ENCODE peak calls at places on chromosome 9, in five cellular contexts. R is NT2/D1, H is PC-3, W is MM.1S, D is fibroblast of lung. C is an unnamed sample.

GRCh38 chr9:128945798-128946501 is 1.5 kb downstream of the DOLK start:
- DNase-seq in R (no peak), W (no peak), D (no peak), H (no peak), C (no peak)

GRCh38 chr9:90846770-90847419 is 45.3 kb downstream of the SYK start:
- DNase-seq in W (no peak), D (no peak), H (no peak), R (no peak), C (no peak)

GRCh38 chr9:98709968-98710965 is 1.5 kb upstream of the GABBR2 start:
- DNase-seq in H (peak), D (peak), R (no peak), W (no peak), C (peak)

GRCh38 chr9:125393426-125393825 is 131.8 kb downstream of the GAPVD1 start:
- DNase-seq in R (no peak), D (peak), H (peak), W (no peak), C (no peak)

GRCh38 chr9:120377268-120378150 is 202.5 kb downstream of the CDK5RAP2 start:
- DNase-seq in D (peak), H (no peak), R (no peak), W (no peak), C (no peak)

GRCh38 chr9:105332471-105332870 is 88.0 kb downstream of the SLC44A1 start:
- DNase-seq in W (no peak), R (no peak), H (no peak), D (peak), C (no peak)

GRCh38 chr9:129778469-129778868 is 24.5 kb upstream of the TOR1B start:
- DNase-seq in D (no peak), H (peak), R (no peak), W (no peak), C (no peak)

GRCh38 chr9:124214596-124215550 is 42.9 kb upstream of the NEK6 start:
- DNase-seq in R (no peak), W (no peak), D (no peak), H (no peak), C (no peak)

GRCh38 chr9:136348691-136349090 is 14.9 kb downstream of the DNLZ start:
- DNase-seq in W (no peak), R (no peak), H (no peak), D (no peak), C (no peak)

GRCh38 chr9:33619666-33620404 is 95.8 kb downstream of the ANKRD18B start:
- DNase-seq in D (peak), R (no peak), H (peak), W (peak), C (peak)

GRCh38 chr9:6567140-6567591 is 78.4 kb downstream of the GLDC start:
- DNase-seq in D (peak), W (no peak), H (peak), R (no peak), C (no peak)

GRCh38 chr9:32525506-32525905 is 490 bp downstream of the RIGI start:
- DNase-seq in R (no peak), H (no peak), D (peak), W (no peak), C (no peak)

GRCh38 chr9:20356392-20357206 is 265.7 kb downstream of the MLLT3 start:
- DNase-seq in W (peak), H (peak), D (peak), R (peak), C (peak)

GRCh38 chr9:69279084-69279729 is 45.8 kb upstream of the ENTREP1 start:
- DNase-seq in D (no peak), H (no peak), R (no peak), W (no peak), C (no peak)

GRCh38 chr9:114938687-114939575 is 8.5 kb upstream of the TNFSF8 start:
- DNase-seq in D (no peak), R (no peak), W (no peak), H (no peak), C (peak)

GRCh38 chr9:70995511-70995910 is 125.9 kb downstream of the TRPM3 start:
- DNase-seq in H (no peak), D (no peak), W (no peak), R (no peak), C (no peak)

GRCh38 chr9:110156902-110157301 is 51.1 kb downstream of the C9orf152 start:
- DNase-seq in D (peak), R (no peak), H (no peak), W (peak), C (peak)

GRCh38 chr9:94030318-94031179 is 53.7 kb upstream of the PTPDC1 start:
- DNase-seq in R (peak), W (peak), H (peak), D (peak), C (no peak)

GRCh38 chr9:3434594-3434993 is 91.2 kb downstream of the RFX3 start:
- DNase-seq in H (no peak), W (no peak), R (no peak), D (peak), C (no peak)

GRCh38 chr9:16884952-16885513 is 14.6 kb upstream of the BNC2 start:
- DNase-seq in D (peak), H (peak), W (peak), R (no peak), C (no peak)
- H3K9ac ChIP-seq in D (no peak), H (no peak), W (no peak), R (no peak), C (no peak)

DNA sequence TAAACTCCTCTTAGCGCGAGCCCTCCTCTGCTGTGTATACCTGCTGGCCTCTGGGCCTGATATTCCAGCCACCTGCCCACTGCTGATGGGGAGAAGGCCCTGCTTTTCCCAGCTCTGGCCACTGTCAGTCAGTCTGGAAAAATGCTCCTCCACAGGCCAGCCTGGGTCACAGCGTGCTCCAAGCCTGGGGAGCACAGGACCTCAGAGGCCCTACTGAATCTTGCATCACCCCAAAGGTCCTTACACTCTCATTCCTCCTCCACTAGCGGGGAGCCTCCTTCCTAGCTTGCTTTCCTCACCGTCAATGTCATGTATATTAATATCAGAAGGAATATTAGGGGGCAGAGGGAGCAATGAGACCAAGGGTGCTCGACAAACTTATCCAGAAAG is 73.7 kb downstream of the SHB start:
- DNase-seq in W (no peak), R (no peak), D (no peak), H (no peak), C (no peak)
- H3K9ac ChIP-seq in W (no peak), R (no peak), D (peak), H (no peak), C (no peak)

DNA sequence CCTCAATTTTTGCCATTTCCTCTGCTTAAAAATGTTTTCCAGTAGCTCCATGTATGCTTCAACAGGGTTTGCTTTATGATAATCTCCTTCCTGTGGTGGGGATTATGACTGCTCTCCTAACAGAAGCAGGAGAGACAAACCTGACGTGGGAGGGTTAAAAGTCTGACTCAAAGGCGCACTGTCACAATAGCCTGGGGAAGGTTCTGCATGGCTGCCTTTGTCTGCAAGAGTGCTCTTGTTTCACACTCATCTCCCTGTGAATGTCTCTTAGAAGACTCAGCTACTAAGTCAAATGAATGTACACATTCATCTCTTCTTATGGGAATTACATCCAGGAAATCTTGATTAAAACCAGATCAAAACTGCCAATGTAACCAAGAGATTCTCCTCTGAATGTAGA is 90.9 kb upstream of the MTAP start:
- DNase-seq in D (peak), W (no peak), H (no peak), R (peak), C (no peak)
- H3K9ac ChIP-seq in D (no peak), W (no peak), H (no peak), R (no peak), C (no peak)

DNA sequence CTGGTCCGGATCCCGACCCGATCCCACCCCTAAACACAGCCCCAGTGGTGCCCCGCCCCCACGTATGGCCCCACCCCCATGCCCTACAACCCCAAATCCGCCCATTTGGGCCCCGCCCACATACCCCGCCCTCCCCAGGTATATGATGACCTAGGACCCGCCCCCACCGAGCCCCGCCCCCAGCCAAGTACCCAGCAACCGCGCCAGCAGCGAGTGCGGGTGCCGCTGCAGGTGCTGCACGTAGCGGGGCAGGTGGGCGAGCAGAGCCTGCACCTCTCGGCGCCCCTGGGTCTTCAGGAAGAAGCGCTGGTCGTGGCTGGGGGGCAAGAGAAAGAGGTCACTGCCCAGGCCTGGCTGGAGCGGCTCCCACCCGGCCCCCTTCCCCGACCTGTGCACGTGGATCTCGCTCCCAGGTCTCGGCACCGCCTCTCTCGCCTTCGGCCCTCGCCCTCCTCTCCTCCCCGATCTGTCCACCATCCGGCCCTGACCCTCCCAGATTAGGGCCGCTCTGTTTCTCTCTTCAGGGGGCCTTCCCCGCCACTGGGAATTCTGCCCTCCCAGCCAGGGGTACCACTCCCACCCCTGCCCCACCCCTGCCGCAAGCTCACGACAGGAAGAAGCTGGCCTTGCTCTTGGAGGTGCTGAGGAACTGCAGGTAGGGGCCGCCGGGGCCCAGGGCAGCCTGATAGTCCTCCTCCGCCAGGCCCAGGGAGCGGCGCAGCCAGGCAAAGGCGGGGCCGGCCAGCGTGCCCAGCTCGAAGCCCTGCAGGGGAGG is 2.9 kb downstream of the PIP5KL1 start:
- DNase-seq in H (peak), R (peak), D (no peak), W (peak), C (no peak)
- H3K9ac ChIP-seq in H (peak), R (peak), D (no peak), W (peak), C (no peak)